ENCODE peak calls at places on chromosome 7, in ten cellular contexts. S is RPMI7951; E is T-helper 17 cell; F is retina; H is lower lobe of right lung; O is H54; B is activated T-helper 9 cell treated with anti-CD3 and anti-CD28 coated beads, Interleukin-2, amount 50 U/mL, for 16 hours; M is neuronal stem cell; T is NCI-H1417; Z is central memory CD4-positive, alpha-beta T cell. U is an unnamed sample.

GRCh38 chr7:135169141-135169935 is 1.2 kb downstream of the CYREN start:
- DNase-seq in S (peak), E (peak), F (peak), H (no peak), O (peak), B (peak), M (peak), T (no peak), Z (peak), U (no peak)

GRCh38 chr7:13724631-13725566 is 264.6 kb downstream of the ETV1 start:
- DNase-seq in S (no peak), E (no peak), F (no peak), H (no peak), O (no peak), B (no peak), M (no peak), T (peak), Z (no peak), U (no peak)

GRCh38 chr7:140719711-140720110 is 23.2 kb downstream of the NDUFB2 start:
- DNase-seq in S (no peak), E (no peak), F (no peak), H (no peak), O (no peak), B (no peak), M (no peak), T (no peak), Z (no peak), U (no peak)

GRCh38 chr7:103637080-103637479 is 191.1 kb upstream of the SLC26A5 start:
- DNase-seq in S (no peak), E (no peak), F (no peak), H (no peak), O (no peak), B (no peak), M (no peak), T (no peak), Z (no peak), U (no peak)

GRCh38 chr7:55971045-55971444 is 6.7 kb downstream of the NIPSNAP2 start:
- DNase-seq in S (no peak), E (no peak), F (no peak), H (no peak), O (no peak), B (no peak), M (no peak), T (peak), Z (no peak), U (no peak)

GRCh38 chr7:108603922-108604684 is 34.4 kb downstream of the DNAJB9 start:
- DNase-seq in S (no peak), E (no peak), F (no peak), H (no peak), O (no peak), B (no peak), M (no peak), T (peak), Z (no peak), U (no peak)

GRCh38 chr7:140676303-140676702 is 3.6 kb downstream of the ADCK2 start:
- DNase-seq in S (no peak), E (no peak), F (no peak), H (no peak), O (no peak), B (no peak), M (no peak), T (no peak), Z (no peak), U (no peak)

GRCh38 chr7:70589590-70589989 is 542.4 kb upstream of the GALNT17 start:
- DNase-seq in S (no peak), E (no peak), F (no peak), H (no peak), O (no peak), B (no peak), M (no peak), T (no peak), Z (no peak), U (no peak)

GRCh38 chr7:125644113-125644512 is 714.5 kb upstream of the POT1 start:
- DNase-seq in S (no peak), E (no peak), F (no peak), H (no peak), O (no peak), B (no peak), M (no peak), T (peak), Z (no peak), U (no peak)

U was measured in kidney.